ENCODE peak calls at places on chromosomes 4 and X, in five cellular contexts. W, N, J, X and L are unnamed samples.

GRCh38 chrX:143378851-143379250 is 138.4 kb downstream of the SPANXN3 start:
- DNase-seq in W (no peak), N (no peak), J (no peak), X (no peak), L (no peak)

GRCh38 chr4:153643406-153644016 is 40.6 kb upstream of the TLR2 start:
- DNase-seq in W (no peak), N (peak), J (no peak), X (peak), L (no peak)

GRCh38 chr4:110515676-110516075 is 39.7 kb downstream of the ENPEP start:
- DNase-seq in W (no peak), N (no peak), J (no peak), X (no peak), L (no peak)

GRCh38 chrX:150476183-150476699 is 92.2 kb upstream of the MTM1 start:
- DNase-seq in W (no peak), N (peak), J (no peak), X (no peak), L (no peak)

GRCh38 chr4:56995525-56995924 is 16.8 kb downstream of the POLR2B start:
- DNase-seq in W (no peak), N (peak), J (no peak), X (peak), L (no peak)

GRCh38 chr4:687048-687974 is 1.6 kb downstream of the SLC49A3 start:
- DNase-seq in W (peak), N (peak), J (peak), X (peak), L (peak)

GRCh38 chrX:119887721-119888425 is 7.8 kb upstream of the AKAP14 start:
- DNase-seq in W (peak), N (peak), J (peak), X (peak), L (peak)

GRCh38 chr4:6688879-6689505 is 4.7 kb upstream of the S100P start:
- DNase-seq in W (no peak), N (peak), J (no peak), X (peak), L (peak)

GRCh38 chr4:150782311-150782710 is 200.4 kb downstream of the MAB21L2 start:
- DNase-seq in W (no peak), N (peak), J (no peak), X (no peak), L (no peak)

GRCh38 chr4:83552085-83552484 is 16.2 kb downstream of the GPAT3 start:
- DNase-seq in W (no peak), N (no peak), J (no peak), X (peak), L (no peak)

GRCh38 chr4:105283501-105283900 is 136.8 kb downstream of the TET2 start:
- DNase-seq in W (no peak), N (no peak), J (no peak), X (peak), L (no peak)

GRCh38 chrX:55026143-55026542 is 4.6 kb downstream of the ALAS2 start:
- DNase-seq in W (no peak), N (peak), J (no peak), X (peak), L (no peak)

GRCh38 chr4:25970691-25971427 is 56.8 kb downstream of the SMIM20 start:
- DNase-seq in W (no peak), N (no peak), J (no peak), X (no peak), L (no peak)

GRCh38 chrX:68930576-68931317 is 101.9 kb downstream of the EFNB1 start:
- DNase-seq in W (no peak), N (no peak), J (no peak), X (no peak), L (no peak)

GRCh38 chrX:30905325-30905724 is 16.3 kb upstream of the TAB3 start:
- DNase-seq in W (no peak), N (no peak), J (no peak), X (no peak), L (no peak)

GRCh38 chrX:103549920-103550319 is 30.6 kb upstream of the RAB40A start:
- DNase-seq in W (no peak), N (no peak), J (no peak), X (peak), L (no peak)

GRCh38 chr4:90586799-90587198 is 459.6 kb downstream of the CCSER1 start:
- DNase-seq in W (no peak), N (no peak), J (no peak), X (no peak), L (no peak)

GRCh38 chr4:185309770-185310169 is 86.0 kb downstream of the LRP2BP start:
- DNase-seq in W (no peak), N (no peak), J (no peak), X (no peak), L (no peak)
- H3K27ac ChIP-seq in W (no peak), N (no peak), J (no peak), X (no peak), L (no peak)

DNA sequence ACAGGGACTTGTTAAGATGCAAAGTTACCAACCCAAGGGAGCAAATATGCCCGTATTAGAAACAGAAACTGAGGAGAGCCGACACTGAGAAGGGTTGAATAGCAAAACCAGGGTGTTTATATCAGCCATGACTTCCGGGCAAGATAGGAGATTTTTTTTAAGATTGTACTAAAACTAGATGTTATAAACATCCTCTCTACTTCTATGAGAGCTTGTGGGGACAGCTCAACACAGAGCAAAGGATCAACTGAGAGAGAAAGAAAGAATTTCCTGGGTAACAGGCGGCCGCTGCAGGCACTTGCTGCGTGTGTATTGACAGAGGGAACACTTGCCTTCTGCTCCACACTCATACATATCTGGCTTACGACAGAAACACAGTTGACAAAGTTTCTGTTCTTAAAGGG is 49.1 kb upstream of the FBXW7 start:
- DNase-seq in W (no peak), N (peak), J (no peak), X (no peak), L (no peak)
- H3K27ac ChIP-seq in W (peak), N (no peak), J (no peak), X (no peak), L (no peak)

GRCh38 chr4:79831701-79832514 is 241.1 kb downstream of the ANTXR2 start:
- DNase-seq in W (no peak), N (no peak), J (no peak), X (peak), L (no peak)

GRCh38 chr4:79827283-79827682 is 245.7 kb downstream of the ANTXR2 start:
- DNase-seq in W (no peak), N (no peak), J (no peak), X (no peak), L (no peak)

DNA sequence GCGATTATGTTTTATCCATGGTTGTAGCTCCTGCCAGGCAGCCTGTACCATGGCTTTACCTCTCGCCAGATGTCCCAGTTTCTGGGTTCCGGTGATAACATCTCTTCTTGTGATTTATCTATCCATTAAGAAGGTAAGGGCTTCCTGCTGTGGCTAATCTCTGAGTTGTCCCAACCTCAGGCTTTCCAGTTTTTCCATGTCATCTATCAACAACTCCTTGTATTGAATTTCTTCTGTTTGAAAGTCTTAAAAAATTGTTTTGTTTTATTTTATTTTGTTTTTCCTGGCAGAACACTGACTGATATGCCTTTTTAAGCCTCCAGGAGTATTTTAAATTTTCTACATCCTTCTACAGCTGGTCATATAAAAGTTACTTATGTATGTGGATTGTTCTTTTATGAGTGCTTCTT is 241.9 kb downstream of the ANTXR2 start:
- DNase-seq in W (no peak), N (no peak), J (no peak), X (no peak), L (no peak)
- H3K27ac ChIP-seq in W (no peak), N (no peak), J (no peak), X (no peak), L (no peak)

GRCh38 chr4:55615008-55615407 is 21.1 kb downstream of the NMU start:
- DNase-seq in W (no peak), N (no peak), J (no peak), X (no peak), L (no peak)
- H3K27ac ChIP-seq in W (no peak), N (no peak), J (no peak), X (no peak), L (no peak)

GRCh38 chrX:48153769-48154168 is 23.3 kb downstream of the SPACA5B start:
- DNase-seq in W (no peak), N (no peak), J (no peak), X (no peak), L (no peak)

GRCh38 chrX:48154796-48155195 is 24.4 kb downstream of the SPACA5B start:
- DNase-seq in W (no peak), N (no peak), J (no peak), X (no peak), L (no peak)

GRCh38 chrX:48156014-48156413 is 25.6 kb downstream of the SPACA5B start:
- DNase-seq in W (no peak), N (no peak), J (no peak), X (no peak), L (no peak)
- H3K27ac ChIP-seq in W (no peak), N (no peak), J (no peak), X (no peak), L (no peak)

GRCh38 chrX:149314031-149314430 is 191.1 kb downstream of the IDS start:
- DNase-seq in W (no peak), N (peak), J (no peak), X (peak), L (no peak)

GRCh38 chrX:149312097-149312496 is 193.0 kb downstream of the IDS start:
- DNase-seq in W (no peak), N (no peak), J (no peak), X (no peak), L (no peak)

GRCh38 chrX:149312936-149313432 is 192.1 kb downstream of the IDS start:
- DNase-seq in W (no peak), N (no peak), J (no peak), X (peak), L (no peak)
- H3K27ac ChIP-seq in W (no peak), N (no peak), J (no peak), X (no peak), L (no peak)